ENCODE peak calls at places on chromosomes 11 and 22, in ten cellular contexts. S is SHP77; H is upper lobe of right lung; L is stimulated activated CD4-positive, alpha-beta T cell treated with anti-CD3 and anti-CD28 coated beads, Interleukin-12 subunit alpha, Interleukin-12 subunit beta, amount 100 ng/mL, for 4 hours; K is stimulated activated effector memory CD8-positive, alpha-beta T cell treated with anti-CD3 and anti-CD28 coated beads, Interleukin-12 subunit alpha, Interleukin-12 subunit beta, amount 100 ng/mL, for 72 hours; E is keratinocyte; J is T-helper 2 cell; T is NCI-H1436; U is cardiac muscle cell; Y is neural crest cell. G is an unnamed sample.

GRCh38 chr11:122727101-122727929 is 71.8 kb downstream of the UBASH3B start:
- DNase-seq in S (no peak), H (no peak), L (no peak), K (peak), E (no peak), J (peak), T (no peak), U (no peak), Y (no peak), G (no peak)

GRCh38 chr11:46914910-46915309 is 3.4 kb downstream of the LRP4 start:
- DNase-seq in S (no peak), H (no peak), L (no peak), K (no peak), E (no peak), J (no peak), T (no peak), U (no peak), Y (no peak), G (no peak)

GRCh38 chr11:110525883-110526282 is 96.1 kb downstream of the FDX1 start:
- DNase-seq in S (no peak), H (no peak), L (no peak), K (no peak), E (peak), J (no peak), T (peak), U (no peak), Y (no peak), G (no peak)

GRCh38 chr22:19989725-19990067 is 26.9 kb downstream of the ARVCF start:
- DNase-seq in S (no peak), H (no peak), L (no peak), K (no peak), E (no peak), J (no peak), T (no peak), U (no peak), Y (no peak), G (no peak)

GRCh38 chr22:17436981-17437410 is 67.7 kb downstream of the CECR2 start:
- DNase-seq in S (no peak), H (no peak), L (no peak), K (no peak), E (no peak), J (no peak), T (no peak), U (peak), Y (peak), G (no peak)

GRCh38 chr11:61861634-61862033 is 29.7 kb downstream of the FADS3 start:
- DNase-seq in S (no peak), H (no peak), L (no peak), K (no peak), E (no peak), J (no peak), T (no peak), U (peak), Y (no peak), G (no peak)

GRCh38 chr22:21095773-21096107 is 50.0 kb downstream of the LRRC74B start:
- DNase-seq in S (no peak), H (no peak), L (no peak), K (no peak), E (no peak), J (no peak), T (no peak), U (no peak), Y (no peak), G (no peak)

GRCh38 chr22:39229688-39230260 is 15.0 kb downstream of the PDGFB start:
- DNase-seq in S (no peak), H (no peak), L (no peak), K (no peak), E (no peak), J (no peak), T (no peak), U (no peak), Y (no peak), G (no peak)

GRCh38 chr22:33893486-33893885 is 26.8 kb downstream of the LARGE1 start:
- DNase-seq in S (no peak), H (no peak), L (no peak), K (no peak), E (no peak), J (no peak), T (no peak), U (no peak), Y (no peak), G (no peak)

GRCh38 chr22:20155330-20156041 is 4.6 kb upstream of the CCDC188 start:
- DNase-seq in S (peak), H (no peak), L (no peak), K (no peak), E (no peak), J (peak), T (peak), U (no peak), Y (peak), G (peak)

GRCh38 chr11:118051136-118051610 is 25.7 kb upstream of the TMPRSS4 start:
- DNase-seq in S (no peak), H (no peak), L (no peak), K (no peak), E (no peak), J (no peak), T (no peak), U (no peak), Y (no peak), G (no peak)

GRCh38 chr11:10934293-10934850 is 76.5 kb upstream of the ZBED5 start:
- DNase-seq in S (no peak), H (no peak), L (no peak), K (no peak), E (no peak), J (peak), T (peak), U (peak), Y (no peak), G (no peak)

GRCh38 chr11:13135385-13136271 is 126.5 kb downstream of the RASSF10 start:
- DNase-seq in S (no peak), H (no peak), L (no peak), K (no peak), E (no peak), J (no peak), T (no peak), U (peak), Y (peak), G (no peak)

GRCh38 chr11:72826191-72826941 is 12.2 kb downstream of the ATG16L2 start:
- DNase-seq in S (no peak), H (peak), L (no peak), K (no peak), E (no peak), J (no peak), T (no peak), U (no peak), Y (no peak), G (no peak)

GRCh38 chr22:43993072-43993760 is 30.9 kb upstream of the PARVB start:
- DNase-seq in S (peak), H (peak), L (peak), K (peak), E (no peak), J (peak), T (peak), U (peak), Y (peak), G (peak)

GRCh38 chr11:72669527-72669926 is 4.7 kb downstream of the PDE2A start:
- DNase-seq in S (no peak), H (no peak), L (no peak), K (no peak), E (no peak), J (no peak), T (no peak), U (no peak), Y (no peak), G (no peak)